ENCODE peak calls at places on chromosomes 7 and 10, in five cellular contexts. R is GM23248, J is SJCRH30, M is A549, B is hepatocyte. U is an unnamed sample.

GRCh38 chr7:131547589-131547988 is 8.8 kb downstream of the PODXL start:
- DNase-seq in J (no peak), B (no peak), R (no peak), M (no peak), U (no peak)

GRCh38 chr10:75428434-75429158 is 2.8 kb upstream of the LRMDA start:
- DNase-seq in J (no peak), B (no peak), M (peak), R (peak), U (no peak)

GRCh38 chr7:464712-465461 is 54.8 kb downstream of the PDGFA start:
- DNase-seq in B (no peak), M (no peak), R (peak), J (peak), U (no peak)

GRCh38 chr7:136062625-136063336 is 85.6 kb upstream of the MTPN start:
- DNase-seq in J (peak), M (no peak), R (no peak), B (no peak), U (no peak)

GRCh38 chr7:79564123-79564522 is 110.7 kb upstream of the MAGI2 start:
- DNase-seq in M (no peak), B (no peak), J (no peak), R (no peak), U (no peak)

GRCh38 chr7:149689591-149689845 is 83.9 kb downstream of the ZNF467 start:
- DNase-seq in R (peak), B (no peak), J (no peak), M (no peak), U (no peak)

GRCh38 chr10:52322323-52322722 is 8.2 kb downstream of the DKK1 start:
- DNase-seq in B (no peak), J (no peak), R (no peak), M (no peak), U (no peak)

GRCh38 chr7:154503962-154504550 is 451.9 kb downstream of the DPP6 start:
- DNase-seq in M (peak), B (peak), J (no peak), R (peak), U (no peak)

GRCh38 chr10:29470355-29470705 is 164.4 kb downstream of the SVIL start:
- DNase-seq in R (no peak), M (peak), B (peak), J (no peak), U (no peak)

GRCh38 chr10:124744047-124744687 is at the start of gene FAM53B:
- DNase-seq in M (peak), B (peak), R (peak), J (peak), U (peak)

GRCh38 chr7:115068220-115068619 is 146.3 kb downstream of the MDFIC start:
- DNase-seq in B (no peak), R (no peak), M (no peak), J (no peak), U (no peak)

GRCh38 chr10:124695259-124695658 is 48.9 kb downstream of the FAM53B start:
- DNase-seq in B (no peak), R (no peak), M (no peak), J (no peak), U (no peak)

GRCh38 chr7:133619491-133619890 is 366.6 kb downstream of the EXOC4 start:
- DNase-seq in B (no peak), R (no peak), M (no peak), J (no peak), U (no peak)

GRCh38 chr10:123331438-123331837 is 177.2 kb downstream of the BUB3 start:
- DNase-seq in B (peak), R (peak), J (no peak), M (no peak), U (no peak)

GRCh38 chr7:28052933-28053332 is 127.7 kb downstream of the JAZF1 start:
- DNase-seq in B (no peak), M (no peak), J (no peak), R (peak), U (no peak)
- H3K27ac ChIP-seq in B (no peak), M (peak), J (no peak), R (peak), U (no peak)

GRCh38 chr7:36207451-36208291 is 54.6 kb downstream of the EEPD1 start:
- DNase-seq in M (peak), B (peak), J (no peak), R (peak), U (peak)
- H3K27ac ChIP-seq in M (peak), B (peak), J (no peak), R (peak), U (no peak)

DNA sequence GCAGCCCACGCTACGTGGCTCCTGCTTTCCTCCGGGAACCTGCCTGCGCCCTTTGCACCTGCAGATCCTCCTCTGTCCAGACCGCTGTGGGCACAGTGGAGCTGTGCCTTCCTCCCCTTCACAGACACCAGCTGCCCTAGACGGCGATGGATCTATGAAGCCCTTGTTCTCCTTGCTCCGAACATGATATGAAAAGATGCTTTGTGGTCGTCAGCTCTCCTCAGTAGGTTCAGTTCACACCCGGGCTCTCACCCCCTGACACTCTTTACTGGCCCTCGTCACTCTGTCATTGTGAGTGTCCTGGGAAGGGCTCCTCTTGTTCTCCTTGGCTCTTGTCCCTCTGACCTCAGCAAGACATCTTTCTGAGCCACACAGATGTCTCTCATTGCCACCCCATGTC is 4.2 kb downstream of the ZNF488 start:
- DNase-seq in R (no peak), J (no peak), M (no peak), B (no peak), U (no peak)
- H3K27ac ChIP-seq in R (no peak), J (no peak), M (no peak), B (no peak), U (no peak)

DNA sequence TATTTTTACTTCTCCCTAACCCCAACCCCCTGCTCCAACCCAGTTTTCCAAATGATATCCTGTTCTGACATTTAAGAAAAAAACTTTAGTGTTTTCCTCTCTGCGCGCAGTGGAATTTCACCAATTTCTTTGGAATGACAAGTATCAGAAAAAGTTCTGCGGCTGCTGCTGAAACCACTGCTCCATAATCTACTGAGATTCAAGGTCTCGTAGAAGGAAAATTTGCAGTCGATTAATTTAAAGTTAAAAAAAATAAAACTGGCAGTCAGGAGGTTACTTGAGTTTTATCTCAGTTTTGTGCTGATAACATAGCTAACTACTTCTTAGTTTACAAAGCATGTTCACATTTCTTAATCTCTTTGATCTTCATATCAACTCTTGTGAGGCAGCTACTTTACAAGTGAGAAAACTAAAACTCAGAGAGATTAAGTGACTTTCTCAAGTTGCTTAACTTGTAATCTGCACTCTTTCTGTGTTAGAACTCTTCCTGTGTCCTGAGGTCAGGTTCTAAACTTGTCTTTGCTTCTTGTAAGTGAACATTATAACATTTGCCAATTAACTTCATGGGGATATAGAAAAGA is 18.1 kb upstream of the CALD1 start:
- DNase-seq in R (no peak), J (no peak), M (no peak), B (no peak), U (no peak)
- H3K27ac ChIP-seq in R (no peak), J (no peak), M (no peak), B (no peak), U (no peak)

GRCh38 chr10:97656777-97657176 is 16.3 kb downstream of the PI4K2A start:
- DNase-seq in J (no peak), M (no peak), B (no peak), R (no peak), U (no peak)

GRCh38 chr10:97647556-97647955 is 7.1 kb downstream of the PI4K2A start:
- DNase-seq in B (no peak), J (no peak), R (peak), M (no peak), U (no peak)

GRCh38 chr10:97648557-97649404 is 8.3 kb downstream of the PI4K2A start:
- DNase-seq in J (peak), M (peak), B (peak), R (peak), U (peak)

GRCh38 chr10:97651773-97652172 is 11.3 kb downstream of the PI4K2A start:
- DNase-seq in B (no peak), J (no peak), R (no peak), M (peak), U (no peak)
- H3K27ac ChIP-seq in B (no peak), J (no peak), R (no peak), M (peak), U (no peak)

GRCh38 chr10:103654925-103655324 is 161.4 kb downstream of the NEURL1 start:
- DNase-seq in M (no peak), B (no peak), J (no peak), R (no peak), U (no peak)
- H3K27ac ChIP-seq in M (no peak), B (no peak), J (no peak), R (no peak), U (no peak)

DNA sequence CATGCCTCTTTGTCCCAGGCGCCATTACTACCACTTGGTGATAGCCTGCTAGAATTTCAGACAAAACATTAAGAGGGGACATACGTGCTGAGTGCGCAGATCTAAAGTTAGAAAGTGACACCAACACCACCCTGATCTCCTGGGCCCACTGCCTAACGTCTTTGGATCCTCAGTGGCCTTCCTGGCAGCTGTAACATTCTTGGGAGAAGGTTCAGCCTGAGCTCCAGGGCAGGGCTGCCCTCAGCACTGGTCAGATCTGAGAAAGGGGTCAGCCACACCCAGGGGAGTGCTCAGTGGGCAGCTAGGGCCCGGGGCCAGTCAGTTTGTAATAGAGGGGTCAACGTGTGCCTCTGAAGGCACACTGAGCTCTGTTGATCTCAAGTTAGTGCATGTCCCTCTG is 48.4 kb downstream of the ZCCHC24 start:
- DNase-seq in B (no peak), M (no peak), R (no peak), J (no peak), U (no peak)
- H3K27ac ChIP-seq in B (peak), M (no peak), R (peak), J (peak), U (peak)

DNA sequence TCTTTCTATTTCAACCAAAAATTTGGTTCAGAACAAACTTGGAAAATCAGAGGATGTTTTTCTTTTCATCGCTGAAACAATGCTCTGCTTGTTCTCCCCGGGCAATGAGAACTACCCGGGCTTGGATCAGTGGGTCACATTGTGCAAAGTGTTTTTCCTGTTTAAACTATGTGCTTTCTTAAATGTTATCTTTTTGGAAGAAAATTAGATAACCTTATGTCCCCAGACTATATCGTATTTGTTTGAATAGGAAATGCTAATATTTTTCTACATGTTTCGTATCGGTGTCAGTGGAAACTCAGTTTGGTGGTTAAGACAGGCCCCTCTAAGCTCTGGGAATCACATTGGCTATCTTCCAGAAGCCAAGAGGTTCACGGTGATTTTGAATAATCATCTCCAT is 319.5 kb upstream of the NFE2L3 start:
- DNase-seq in J (peak), B (no peak), M (no peak), R (no peak), U (no peak)
- H3K27ac ChIP-seq in J (peak), B (peak), M (no peak), R (no peak), U (no peak)

GRCh38 chr10:34432589-34432988 is 382.5 kb downstream of the PARD3 start:
- DNase-seq in J (no peak), R (no peak), B (no peak), M (no peak), U (no peak)

GRCh38 chr10:34426041-34426440 is 389.1 kb downstream of the PARD3 start:
- DNase-seq in B (no peak), J (no peak), M (peak), R (no peak), U (no peak)

GRCh38 chr10:34423607-34424325 is 391.3 kb downstream of the PARD3 start:
- DNase-seq in J (no peak), B (no peak), M (peak), R (no peak), U (no peak)

GRCh38 chr10:34430685-34431084 is 384.4 kb downstream of the PARD3 start:
- DNase-seq in R (no peak), B (no peak), M (no peak), J (no peak), U (no peak)

DNA sequence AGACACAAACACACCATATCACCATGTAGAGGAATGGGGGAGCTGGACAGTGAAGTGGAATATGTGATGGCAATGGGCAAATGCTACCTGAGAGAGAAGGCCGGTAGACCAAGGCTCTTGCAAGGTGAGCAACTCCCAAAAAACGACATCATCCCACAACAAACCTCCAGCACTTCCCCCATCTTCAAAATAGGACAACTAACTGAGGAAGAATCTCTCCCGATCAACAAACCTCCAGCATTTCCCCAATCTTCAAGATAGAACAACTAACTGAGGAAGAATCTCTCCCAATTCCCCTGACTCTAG is 387.2 kb downstream of the PARD3 start:
- DNase-seq in J (no peak), M (peak), R (no peak), B (no peak), U (no peak)
- H3K27ac ChIP-seq in J (no peak), M (peak), R (no peak), B (peak), U (no peak)

GRCh38 chr10:114624422-114624821 is 33.7 kb downstream of the ABLIM1 start:
- DNase-seq in B (no peak), J (no peak), M (no peak), R (no peak), U (no peak)

GRCh38 chr10:114626841-114627240 is 31.2 kb downstream of the ABLIM1 start:
- DNase-seq in M (no peak), R (no peak), B (no peak), J (no peak), U (no peak)

GRCh38 chr10:114624941-114625780 is 32.9 kb downstream of the ABLIM1 start:
- DNase-seq in B (no peak), J (no peak), R (no peak), M (no peak), U (no peak)

GRCh38 chr10:114623155-114623554 is 34.9 kb downstream of the ABLIM1 start:
- DNase-seq in R (no peak), J (no peak), B (no peak), M (no peak), U (no peak)

GRCh38 chr10:114623661-114624294 is 34.3 kb downstream of the ABLIM1 start:
- DNase-seq in B (no peak), R (peak), J (peak), M (peak), U (no peak)
- H3K27ac ChIP-seq in B (peak), R (no peak), J (peak), M (peak), U (peak)

U was measured in heart right ventricle.